ENCODE peak calls at places on chromosomes 11 and 22, in seven cellular contexts. V, F, R, K, Q, O and J are unnamed samples. For H3K27me3, the result is how much of the 10 kb centered on the place peaks cover.

GRCh38 chr11:66045177-66045639 is 3.8 kb downstream of the GAL3ST3 start:
- DNase-seq in V (peak), F (peak), R (peak), K (peak), Q (peak), O (peak), J (peak)

GRCh38 chr11:72413914-72414628 is 20.3 kb downstream of the CLPB start:
- DNase-seq in V (peak), F (peak), R (peak), K (peak), Q (peak), O (peak), J (peak)

GRCh38 chr11:26112190-26112715 is 219.7 kb upstream of the ANO3 start:
- DNase-seq in V (no peak), F (no peak), R (no peak), K (no peak), Q (no peak), O (no peak), J (no peak)

GRCh38 chr22:43345761-43346261 is 2.6 kb upstream of the SCUBE1 start:
- DNase-seq in V (no peak), F (no peak), R (no peak), K (no peak), Q (no peak), O (peak), J (no peak)

GRCh38 chr22:18033204-18033998 is 9.0 kb upstream of the MICAL3 start:
- DNase-seq in V (no peak), F (no peak), R (no peak), K (no peak), Q (peak), O (no peak), J (peak)

GRCh38 chr11:92667446-92668165 is 301.8 kb upstream of the MTNR1B start:
- DNase-seq in V (peak), F (no peak), R (no peak), K (no peak), Q (no peak), O (peak), J (no peak)

GRCh38 chr22:31753005-31753633 is 700 bp upstream of the DEPDC5 start:
- DNase-seq in V (peak), F (peak), R (no peak), K (no peak), Q (peak), O (peak), J (no peak)

GRCh38 chr11:133508448-133508847 is 23.9 kb downstream of the OPCML start:
- DNase-seq in V (no peak), F (no peak), R (no peak), K (no peak), Q (no peak), O (no peak), J (no peak)

GRCh38 chr11:46736146-46736545 is 17.1 kb downstream of the F2 start:
- DNase-seq in V (no peak), F (no peak), R (no peak), K (no peak), Q (no peak), O (no peak), J (no peak)

GRCh38 chr11:1830500-1831223 is 4.1 kb upstream of the SYT8 start:
- DNase-seq in V (no peak), F (no peak), R (no peak), K (no peak), Q (no peak), O (no peak), J (peak)

GRCh38 chr22:44394246-44395115 is 81.7 kb upstream of the SHISAL1 start:
- DNase-seq in V (no peak), F (no peak), R (no peak), K (no peak), Q (no peak), O (no peak), J (no peak)

GRCh38 chr11:33912405-33913361 is 20.8 kb upstream of the LMO2 start:
- DNase-seq in V (no peak), F (no peak), R (peak), K (peak), Q (peak), O (peak), J (peak)

GRCh38 chr11:45715398-45715797 is 50.0 kb upstream of the CHST1 start:
- DNase-seq in V (no peak), F (no peak), R (no peak), K (no peak), Q (no peak), O (no peak), J (no peak)

GRCh38 chr11:71530602-71531001 is 3.5 kb downstream of the KRTAP5-7 start:
- DNase-seq in V (no peak), F (no peak), R (no peak), K (no peak), Q (no peak), O (no peak), J (no peak)

GRCh38 chr22:17501679-17502285 is 61.5 kb upstream of the SLC25A18 start:
- DNase-seq in V (peak), F (peak), R (peak), K (peak), Q (peak), O (peak), J (peak)

GRCh38 chr22:37428649-37429586 is 1.6 kb upstream of the ELFN2 start:
- DNase-seq in V (peak), F (peak), R (peak), K (peak), Q (no peak), O (peak), J (peak)

GRCh38 chr11:75103380-75104026 is 6.8 kb upstream of the OR2AT4 start:
- DNase-seq in V (no peak), F (no peak), R (no peak), K (peak), Q (peak), O (no peak), J (no peak)

GRCh38 chr11:64799925-64800632 is 2.9 kb downstream of the MAP4K2 start:
- DNase-seq in V (no peak), F (no peak), R (no peak), K (no peak), Q (no peak), O (no peak), J (no peak)

GRCh38 chr22:42769574-42770447 is 49.1 kb upstream of the A4GALT start:
- DNase-seq in V (no peak), F (no peak), R (no peak), K (peak), Q (no peak), O (no peak), J (peak)

GRCh38 chr11:95248666-95249467 is 17.9 kb upstream of the SESN3 start:
- DNase-seq in V (peak), F (no peak), R (no peak), K (no peak), Q (no peak), O (peak), J (peak)

GRCh38 chr11:2808850-2809847 is 76.4 kb downstream of the CDKN1C start:
- DNase-seq in V (no peak), F (no peak), R (no peak), K (no peak), Q (no peak), O (no peak), J (no peak)

DNA sequence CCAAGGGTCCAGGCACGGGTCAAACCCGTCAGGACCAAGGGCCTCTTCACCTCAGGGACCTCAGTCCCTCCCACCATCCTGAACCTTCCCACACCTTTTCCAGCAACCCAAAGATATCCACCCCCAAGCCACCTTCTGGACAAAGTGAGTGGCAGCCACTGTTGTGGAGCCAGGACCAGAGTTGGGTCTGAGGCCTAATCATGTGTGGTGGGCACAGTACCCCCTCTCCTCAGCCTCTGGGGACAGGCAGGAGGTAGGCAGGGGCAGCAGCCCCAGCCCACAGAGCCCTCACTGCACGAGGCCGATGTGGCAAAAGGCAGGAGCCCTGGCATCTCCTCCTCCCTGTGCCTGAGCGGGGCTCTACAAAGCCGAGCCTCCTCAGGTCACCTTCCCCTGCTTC is 2.5 kb downstream of the KCNJ11 start:
- DNase-seq in V (no peak), F (no peak), R (no peak), K (no peak), Q (no peak), O (no peak), J (no peak)
- H3K4me2 ChIP-seq in V (no peak), F (peak), R (no peak), K (no peak), Q (no peak), O (no peak), J (no peak)

DNA sequence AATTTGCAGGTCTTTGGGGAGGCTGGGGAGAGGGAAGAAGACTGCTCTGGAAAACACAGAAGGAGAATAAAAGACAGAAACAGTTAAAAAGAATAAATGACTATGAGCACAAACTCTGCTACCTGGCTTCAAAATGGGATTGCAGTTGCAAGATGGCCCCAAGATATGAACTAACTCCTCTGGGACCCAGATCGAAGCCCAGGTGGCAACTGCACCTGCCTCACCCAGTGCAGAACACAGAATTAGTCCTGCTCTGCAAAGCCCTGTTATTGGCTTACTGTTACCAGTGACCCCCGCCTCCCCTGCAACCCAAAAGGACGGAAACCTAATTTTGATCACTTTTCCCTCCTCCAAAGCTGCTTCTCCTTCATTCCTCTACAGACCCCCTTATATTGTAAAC is 35.9 kb upstream of the POU2AF1 start:
- DNase-seq in V (no peak), F (no peak), R (no peak), K (no peak), Q (no peak), O (no peak), J (peak)
- H3K27me3 ChIP-seq in V (under half), F (under half), R (under half), K (under half), Q (half or more), O (under half), J (under half)

DNA sequence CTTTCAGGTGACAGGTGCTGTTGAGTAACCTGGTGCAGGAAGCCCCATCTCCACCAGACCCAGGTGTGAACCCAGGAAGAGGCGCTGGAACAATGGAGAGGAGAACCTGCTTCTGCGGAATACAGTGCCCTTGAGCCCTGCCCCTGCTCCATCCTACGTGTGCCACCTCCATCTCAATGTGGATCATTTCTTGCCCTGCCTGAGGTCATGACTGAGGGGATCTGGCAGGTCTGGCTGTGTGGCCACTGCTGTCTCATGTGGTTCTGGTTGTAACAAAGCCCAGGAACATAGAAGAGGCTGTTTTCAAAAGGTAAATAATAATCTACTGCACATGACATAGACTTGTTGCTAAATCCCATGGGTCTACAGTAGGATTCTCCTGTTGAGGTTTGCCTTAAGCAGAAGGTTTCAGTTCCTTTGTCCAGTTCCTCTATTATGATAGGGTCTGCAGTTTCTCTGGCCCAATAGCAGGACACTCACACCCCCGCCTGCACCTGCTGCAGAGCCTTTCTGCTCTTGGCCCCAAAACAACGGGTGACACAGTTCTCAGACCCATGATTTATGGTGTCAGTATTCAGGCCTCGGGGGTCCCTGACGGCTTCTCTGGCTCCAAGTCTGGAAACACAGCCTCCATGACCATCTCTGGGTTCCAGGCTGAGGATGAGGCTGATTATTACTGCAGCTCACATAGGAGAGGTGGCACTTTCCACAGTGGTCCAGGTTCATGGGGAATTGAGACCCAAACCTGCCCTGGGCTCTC is 113.5 kb upstream of the IGLL5 start:
- DNase-seq in V (no peak), F (no peak), R (no peak), K (no peak), Q (no peak), O (no peak), J (peak)
- H3K4me2 ChIP-seq in V (no peak), F (no peak), R (no peak), K (no peak), Q (no peak), O (no peak), J (peak)

GRCh38 chr22:45966892-45967365 is 10.0 kb downstream of the WNT7B start:
- DNase-seq in V (peak), F (no peak), R (no peak), K (no peak), Q (no peak), O (no peak), J (no peak)
- H3K27me3 ChIP-seq in V (under half), F (under half), R (under half), K (under half), Q (under half), O (under half), J (under half)

DNA sequence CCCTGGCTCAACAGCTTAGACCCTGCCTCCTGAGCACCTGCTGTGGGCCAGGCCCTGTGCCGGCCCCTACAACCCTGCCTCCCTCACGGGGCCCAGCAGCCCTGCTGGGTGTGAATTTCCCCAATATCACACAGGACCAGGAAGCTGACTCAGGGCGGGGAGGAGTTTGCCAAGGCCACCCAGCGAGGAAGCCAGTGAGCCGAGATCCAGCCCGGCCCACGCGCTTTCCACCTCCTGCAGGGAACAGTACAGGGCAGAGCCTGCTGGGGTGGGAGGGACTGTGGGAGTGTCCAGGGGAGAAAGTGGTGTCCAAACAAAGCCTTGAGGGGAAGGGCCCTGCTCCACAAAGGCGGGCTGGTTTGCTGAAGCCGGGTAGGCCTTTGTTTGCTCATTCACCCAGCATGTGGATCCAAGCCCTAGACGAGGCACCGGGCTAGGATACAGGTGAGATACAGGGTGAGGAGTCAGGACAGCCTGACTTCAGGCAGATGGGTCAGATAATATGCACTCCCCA is 26.8 kb downstream of the RPL3 start:
- DNase-seq in V (peak), F (no peak), R (peak), K (peak), Q (peak), O (peak), J (no peak)
- H3K4me2 ChIP-seq in V (no peak), F (no peak), R (peak), K (peak), Q (peak), O (no peak), J (no peak)

DNA sequence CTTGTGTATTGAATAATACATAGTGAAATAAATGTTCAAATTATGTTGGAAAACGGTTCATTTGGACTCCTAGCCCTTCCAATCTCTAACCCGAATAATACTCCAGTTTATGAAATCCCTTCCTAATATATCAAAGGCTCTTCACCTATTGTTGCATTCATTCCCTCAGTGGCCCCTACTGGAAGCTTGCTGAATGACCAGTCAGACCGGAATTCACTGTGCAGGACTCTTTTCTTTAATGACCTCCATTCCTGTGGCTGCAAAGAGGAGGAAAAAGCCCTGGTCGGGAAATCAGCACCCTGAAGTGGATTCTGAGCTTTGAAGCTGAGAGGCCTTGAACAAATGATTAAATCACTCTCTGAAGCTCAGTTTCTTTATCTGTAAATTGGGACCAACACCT is 19.1 kb upstream of the RCN1 start:
- DNase-seq in V (peak), F (no peak), R (no peak), K (peak), Q (peak), O (peak), J (no peak)
- H3K27me3 ChIP-seq in V (under half), F (under half), R (under half), K (under half), Q (under half), O (under half), J (under half)

GRCh38 chr11:118078972-118079411 is 2.1 kb downstream of the TMPRSS4 start:
- DNase-seq in V (no peak), F (no peak), R (no peak), K (no peak), Q (no peak), O (no peak), J (no peak)
- H3K4me2 ChIP-seq in V (no peak), F (no peak), R (no peak), K (no peak), Q (no peak), O (no peak), J (no peak)

GRCh38 chr11:44304091-44305084 is 5.6 kb downstream of the ALX4 start:
- DNase-seq in V (peak), F (no peak), R (no peak), K (no peak), Q (no peak), O (peak), J (no peak)
- H3K27me3 ChIP-seq in V (half or more), F (under half), R (under half), K (half or more), Q (under half), O (half or more), J (under half)

DNA sequence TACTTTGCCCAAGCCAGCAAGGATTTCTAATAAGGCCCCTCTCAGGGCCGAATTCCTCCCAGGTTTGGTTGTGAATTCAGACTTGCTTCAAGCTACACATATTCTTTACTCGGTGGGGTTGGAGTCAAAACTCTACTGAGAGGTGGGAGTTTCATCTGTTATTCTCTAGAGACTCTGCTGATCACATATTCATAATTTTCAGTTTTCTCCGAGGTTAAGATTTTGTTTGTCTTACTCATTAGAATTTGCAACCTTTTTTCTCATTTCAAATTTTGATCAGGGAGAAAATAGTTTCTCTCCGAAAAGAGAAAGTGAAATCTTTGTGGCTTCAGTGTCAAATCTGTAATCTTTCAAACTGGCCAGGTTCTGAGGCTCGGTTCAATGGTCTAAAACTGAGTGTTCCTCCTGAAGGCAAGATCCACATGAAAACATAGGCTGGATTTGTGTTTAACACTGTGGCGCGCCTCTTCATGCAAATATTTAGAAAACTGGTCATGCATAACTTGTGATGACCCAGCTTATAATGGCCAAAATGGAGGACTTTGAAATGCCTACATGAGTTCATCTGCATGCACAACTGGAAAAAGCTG is 21.5 kb upstream of the GSTP1 start:
- DNase-seq in V (no peak), F (no peak), R (no peak), K (no peak), Q (peak), O (no peak), J (no peak)
- H3K4me2 ChIP-seq in V (no peak), F (no peak), R (peak), K (no peak), Q (peak), O (no peak), J (peak)

GRCh38 chr22:50545522-50546325 is at the start of gene KLHDC7B:
- DNase-seq in V (no peak), F (peak), R (no peak), K (peak), Q (no peak), O (peak), J (no peak)

GRCh38 chr22:50548046-50548912 is 2.6 kb downstream of the KLHDC7B start:
- DNase-seq in V (no peak), F (peak), R (no peak), K (no peak), Q (no peak), O (no peak), J (peak)

GRCh38 chr22:50547231-50547851 is 1.6 kb downstream of the KLHDC7B start:
- DNase-seq in V (no peak), F (no peak), R (no peak), K (no peak), Q (no peak), O (no peak), J (peak)

GRCh38 chr22:50544746-50545253 is 899 bp upstream of the KLHDC7B start:
- DNase-seq in V (no peak), F (peak), R (no peak), K (no peak), Q (no peak), O (no peak), J (no peak)

DNA sequence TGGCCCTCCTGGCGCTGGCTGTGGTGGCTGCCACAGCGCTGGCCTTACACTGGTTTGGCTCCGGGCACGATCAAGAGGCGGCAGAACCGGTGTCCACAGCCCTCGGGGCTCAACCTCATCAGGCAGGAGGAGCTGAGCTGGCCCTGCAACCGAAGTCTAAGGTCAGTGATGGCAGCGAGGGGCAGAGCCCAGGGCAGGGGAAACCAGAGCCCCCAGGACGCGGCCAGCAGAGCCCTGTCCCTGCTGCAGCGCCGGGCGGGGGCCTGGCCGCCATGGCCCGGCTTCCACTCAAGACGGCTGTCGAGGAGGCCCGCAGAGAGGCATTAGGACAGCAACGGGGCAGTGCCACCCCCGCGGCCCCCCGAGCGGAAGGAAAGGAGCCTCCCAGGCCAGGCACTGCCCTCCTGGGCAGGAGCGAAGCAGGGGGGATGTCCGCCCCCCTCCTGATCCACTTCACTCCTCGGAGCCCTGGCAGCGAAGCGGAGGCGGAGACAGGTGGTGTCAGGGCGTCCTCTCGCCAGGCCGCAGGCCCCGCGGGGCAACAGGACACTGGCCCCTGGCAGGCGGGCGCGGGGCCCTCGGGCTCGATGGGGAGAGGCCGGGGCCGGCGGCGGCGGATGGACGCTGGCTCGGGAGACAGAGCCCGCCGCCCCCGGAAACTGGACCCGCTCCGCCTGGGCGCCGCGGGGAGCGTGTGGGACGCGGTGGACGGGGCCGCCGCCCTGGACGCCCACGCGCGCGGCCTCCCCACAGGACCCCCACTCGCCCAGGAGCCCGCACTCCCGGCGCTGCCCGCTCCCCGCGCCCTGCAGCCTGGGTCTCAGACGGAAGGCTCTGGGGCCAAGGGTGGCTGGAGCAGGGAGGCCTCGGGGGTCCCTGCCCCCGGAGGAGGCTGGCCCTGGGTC is 879 bp downstream of the KLHDC7B start:
- DNase-seq in V (no peak), F (no peak), R (no peak), K (no peak), Q (no peak), O (no peak), J (no peak)
- H3K27me3 ChIP-seq in V (under half), F (under half), R (under half), K (under half), Q (under half), O (under half), J (under half)